ENCODE peak calls at places on chromosomes 7 and 10, in nine cellular contexts. R is left colon; K is islet precursor cell; F is HT1080; J is epithelial cell of esophagus; L is stimulated activated CD4-positive, alpha-beta T cell treated with anti-CD3 and anti-CD28 coated beads, Interleukin-1b, Interleukin-23, amount 100 ng/mL, for 48 hours; A is NCI-H1092; H is naive thymus-derived CD4-positive, alpha-beta T cell; M is EL. Q is an unnamed sample.

GRCh38 chr7:98613601-98614425 is 3.3 kb upstream of the NPTX2 start:
- DNase-seq in J (peak; percentile 37), L (no peak), F (no peak), K (no peak), R (no peak), H (no peak), M (peak; percentile 5), A (no peak), Q (no peak)

GRCh38 chr7:90661290-90662151 is 65.4 kb downstream of the CDK14 start:
- DNase-seq in A (no peak), J (peak; percentile 85), F (no peak), H (no peak), R (no peak), K (no peak), M (no peak), L (no peak), Q (no peak)

GRCh38 chr10:34176351-34176750 is 638.7 kb downstream of the PARD3 start:
- DNase-seq in F (no peak), H (no peak), M (no peak), R (no peak), L (no peak), J (no peak), K (no peak), A (no peak), Q (no peak)

GRCh38 chr10:69731184-69731583 is 70.5 kb upstream of the COL13A1 start:
- DNase-seq in R (peak; percentile 16), F (peak; percentile 58), J (no peak), L (no peak), K (no peak), M (peak; percentile 44), A (no peak), H (no peak), Q (no peak)

GRCh38 chr10:127911218-127911866 is 4.4 kb downstream of the PTPRE start:
- DNase-seq in R (no peak), A (no peak), F (no peak), H (no peak), J (no peak), L (no peak), K (peak; percentile 47), M (no peak), Q (no peak)

GRCh38 chr10:75987610-75988009 is 556.2 kb downstream of the LRMDA start:
- DNase-seq in M (peak; percentile 11), H (no peak), L (no peak), F (peak; percentile 42), K (no peak), J (peak; percentile 19), R (no peak), A (no peak), Q (no peak)

GRCh38 chr7:36048141-36048901 is 104.7 kb upstream of the EEPD1 start:
- DNase-seq in L (no peak), F (no peak), A (no peak), M (peak; percentile 91), J (peak; percentile 63), R (no peak), K (no peak), H (no peak), Q (no peak)

GRCh38 chr7:46059308-46060020 is 138.4 kb upstream of the IGFBP3 start:
- DNase-seq in L (no peak), A (no peak), H (no peak), K (no peak), J (no peak), M (no peak), R (no peak), F (no peak), Q (no peak)

GRCh38 chr10:89167915-89168314 is 39.2 kb downstream of the CH25H start:
- DNase-seq in R (no peak), H (no peak), K (no peak), J (peak; percentile 60), L (no peak), M (no peak), F (no peak), A (no peak), Q (no peak)

GRCh38 chr10:109892087-109892486 is 31.2 kb downstream of the XPNPEP1 start:
- DNase-seq in M (no peak), R (no peak), A (no peak), J (no peak), L (no peak), F (peak; percentile 40), H (no peak), K (no peak), Q (no peak)

GRCh38 chr7:70479153-70480021 is 652.6 kb upstream of the GALNT17 start:
- DNase-seq in K (no peak), H (no peak), L (no peak), F (no peak), J (no peak), A (no peak), M (no peak), R (peak; percentile 28), Q (no peak)

GRCh38 chr10:122302315-122302714 is 31.2 kb downstream of the BTBD16 start:
- DNase-seq in F (no peak), M (no peak), H (no peak), J (no peak), L (no peak), K (peak; percentile 18), R (no peak), A (no peak), Q (no peak)

GRCh38 chr10:61683319-61683718 is 20.6 kb downstream of the CABCOCO1 start:
- DNase-seq in R (no peak), L (no peak), K (no peak), M (peak; percentile 18), J (no peak), A (no peak), F (no peak), H (no peak), Q (no peak)

GRCh38 chr10:61719906-61720305 is 57.2 kb downstream of the CABCOCO1 start:
- DNase-seq in R (no peak), M (no peak), F (no peak), A (no peak), J (no peak), H (no peak), K (no peak), L (no peak), Q (no peak)

GRCh38 chr10:132522521-132523411 is 14.8 kb upstream of the INPP5A start:
- DNase-seq in M (no peak), A (no peak), R (no peak), J (no peak), K (peak; percentile 50), L (no peak), H (no peak), F (no peak), Q (no peak)

GRCh38 chr7:97623333-97623732 is 108.6 kb upstream of the TAC1 start:
- DNase-seq in K (no peak), R (no peak), M (no peak), H (no peak), L (no peak), J (no peak), F (no peak), A (no peak), Q (no peak)

GRCh38 chr7:33905389-33906032 is at the start of gene BMPER:
- DNase-seq in M (peak; percentile 64), H (no peak), J (peak; percentile 55), A (peak; percentile 68), L (peak; percentile 25), K (peak; percentile 92), R (peak; percentile 32), F (peak; percentile 7), Q (peak; percentile 36)

GRCh38 chr7:30740417-30741181 is 11.3 kb upstream of the INMT start:
- DNase-seq in F (peak; percentile 64), K (peak; percentile 88), M (peak; percentile 65), L (peak; percentile 74), R (peak; percentile 82), A (peak; percentile 63), H (peak; percentile 68), J (peak; percentile 90), Q (peak; percentile 84)

GRCh38 chr10:28331821-28332220 is 29.0 kb upstream of the MPP7 start:
- DNase-seq in K (no peak), H (no peak), L (no peak), M (peak; percentile 89), A (no peak), F (peak; percentile 65), J (peak; percentile 66), R (no peak), Q (no peak)

GRCh38 chr7:34889951-34890350 is 147.3 kb downstream of the DPY19L1 start:
- DNase-seq in M (no peak), L (no peak), A (no peak), R (no peak), H (no peak), K (no peak), F (no peak), J (no peak), Q (no peak)

GRCh38 chr10:120426306-120426705 is 30.7 kb upstream of the PLPP4 start:
- DNase-seq in F (peak; percentile 89), J (no peak), L (no peak), R (no peak), K (no peak), H (no peak), M (peak; percentile 64), A (no peak), Q (no peak)

GRCh38 chr10:132942101-132942739 is at the start of gene CFAP46:
- DNase-seq in R (peak; percentile 29), J (peak; percentile 10), K (peak; percentile 86), F (peak; percentile 14), A (no peak), M (peak; percentile 57), H (peak; percentile 14), L (no peak), Q (peak; percentile 58)

GRCh38 chr7:141348728-141349127 is 202.5 kb upstream of the AGK start:
- DNase-seq in R (no peak), F (no peak), K (no peak), J (no peak), H (no peak), A (no peak), M (no peak), L (no peak), Q (no peak)

GRCh38 chr7:114944742-114945625 is 23.1 kb downstream of the MDFIC start:
- DNase-seq in L (no peak), H (no peak), F (no peak), J (no peak), K (peak; percentile 56), M (peak; percentile 74), A (no peak), R (peak; percentile 39), Q (no peak)

GRCh38 chr10:3173173-3173878 is 744 bp upstream of the PITRM1 start:
- DNase-seq in F (no peak), R (peak; percentile 97), J (peak; percentile 98), H (no peak), L (peak; percentile 87), K (no peak), M (no peak), A (no peak), Q (peak; percentile 85)

GRCh38 chr10:79206300-79207095 is 137.7 kb downstream of the ZMIZ1 start:
- DNase-seq in R (no peak), L (no peak), M (no peak), A (no peak), H (no peak), J (peak; percentile 10), F (no peak), K (no peak), Q (no peak)

GRCh38 chr10:93461124-93461806 is 20.9 kb downstream of the MYOF start:
- DNase-seq in K (no peak), L (no peak), R (no peak), M (peak; percentile 68), J (no peak), A (no peak), H (no peak), F (no peak), Q (no peak)

GRCh38 chr7:30459591-30460245 is 18.9 kb downstream of the NOD1 start:
- DNase-seq in A (no peak), K (peak; percentile 78), J (peak; percentile 36), F (peak; percentile 80), R (peak; percentile 67), M (peak; percentile 95), L (no peak), H (no peak), Q (no peak)

GRCh38 chr7:28409716-28410627 is 2.3 kb upstream of the CREB5 start:
- DNase-seq in H (no peak), A (no peak), R (peak; percentile 17), F (peak; percentile 5), M (peak; percentile 56), J (peak; percentile 42), L (no peak), K (peak; percentile 71), Q (peak; percentile 25)

GRCh38 chr7:51301806-51302205 is 14.8 kb downstream of the COBL start:
- DNase-seq in J (no peak), L (no peak), M (no peak), A (no peak), F (no peak), R (no peak), H (no peak), K (no peak), Q (no peak)

GRCh38 chr7:13834328-13834761 is 155.1 kb downstream of the ETV1 start:
- DNase-seq in M (no peak), A (no peak), J (peak; percentile 13), L (no peak), K (peak; percentile 56), F (no peak), H (no peak), R (no peak), Q (no peak)